ENCODE peak calls at places on chromosomes 11 and 22, in nine cellular contexts. One of them, this sample, is unnamed.

GRCh38 chr11:118913411-118914125 is 12.2 kb downstream of the BCL9L start:
- DNase-seq in tibial artery: no peak
- DNase-seq in left ventricle myocardium inferior: peak; percentile 29
- DNase-seq in PC-9: peak; percentile 60
- DNase-seq in cardiac muscle cell: no peak
- DNase-seq in esophagus squamous epithelium: no peak
- DNase-seq in MM.1S: no peak
- DNase-seq in right atrium auricular region: no peak
- DNase-seq in IMR-90: no peak
- DNase-seq in this sample: no peak

GRCh38 chr22:37068859-37069258 is 17.3 kb downstream of the KCTD17 start:
- DNase-seq in tibial artery: no peak
- DNase-seq in left ventricle myocardium inferior: no peak
- DNase-seq in PC-9: no peak
- DNase-seq in cardiac muscle cell: peak; percentile 34
- DNase-seq in esophagus squamous epithelium: no peak
- DNase-seq in MM.1S: no peak
- DNase-seq in right atrium auricular region: no peak
- DNase-seq in IMR-90: no peak
- DNase-seq in this sample: no peak

GRCh38 chr22:44092636-44093220 is 68.6 kb downstream of the PARVB start:
- DNase-seq in tibial artery: no peak
- DNase-seq in left ventricle myocardium inferior: no peak
- DNase-seq in PC-9: no peak
- DNase-seq in cardiac muscle cell: no peak
- DNase-seq in esophagus squamous epithelium: no peak
- DNase-seq in MM.1S: no peak
- DNase-seq in right atrium auricular region: no peak
- DNase-seq in IMR-90: no peak
- DNase-seq in this sample: no peak

GRCh38 chr11:128790200-128790599 is 76.9 kb downstream of the KCNJ1 start:
- DNase-seq in tibial artery: no peak
- DNase-seq in left ventricle myocardium inferior: peak; percentile 79
- DNase-seq in PC-9: no peak
- DNase-seq in cardiac muscle cell: peak; percentile 24
- DNase-seq in esophagus squamous epithelium: no peak
- DNase-seq in MM.1S: no peak
- DNase-seq in right atrium auricular region: peak; percentile 77
- DNase-seq in IMR-90: peak; percentile 70
- DNase-seq in this sample: no peak

GRCh38 chr11:78110830-78111229 is 28.6 kb downstream of the ALG8 start:
- DNase-seq in tibial artery: no peak
- DNase-seq in left ventricle myocardium inferior: no peak
- DNase-seq in PC-9: no peak
- DNase-seq in cardiac muscle cell: no peak
- DNase-seq in esophagus squamous epithelium: no peak
- DNase-seq in MM.1S: no peak
- DNase-seq in right atrium auricular region: no peak
- DNase-seq in IMR-90: peak; percentile 85
- DNase-seq in this sample: no peak

GRCh38 chr11:58575377-58576020 is at the start of gene LPXN:
- DNase-seq in tibial artery: no peak
- DNase-seq in left ventricle myocardium inferior: no peak
- DNase-seq in PC-9: no peak
- DNase-seq in cardiac muscle cell: no peak
- DNase-seq in esophagus squamous epithelium: no peak
- DNase-seq in MM.1S: peak; percentile 78
- DNase-seq in right atrium auricular region: no peak
- DNase-seq in IMR-90: peak; percentile 63
- DNase-seq in this sample: no peak

GRCh38 chr22:23163665-23164064 is 16.6 kb upstream of the BCR start:
- DNase-seq in tibial artery: no peak
- DNase-seq in left ventricle myocardium inferior: peak; percentile 50
- DNase-seq in PC-9: no peak
- DNase-seq in cardiac muscle cell: no peak
- DNase-seq in esophagus squamous epithelium: no peak
- DNase-seq in MM.1S: no peak
- DNase-seq in right atrium auricular region: no peak
- DNase-seq in IMR-90: no peak
- DNase-seq in this sample: no peak

GRCh38 chr22:50542416-50542927 is 3.2 kb upstream of the KLHDC7B start:
- DNase-seq in tibial artery: no peak
- DNase-seq in left ventricle myocardium inferior: no peak
- DNase-seq in PC-9: no peak
- DNase-seq in cardiac muscle cell: no peak
- DNase-seq in esophagus squamous epithelium: no peak
- DNase-seq in MM.1S: no peak
- DNase-seq in right atrium auricular region: no peak
- DNase-seq in IMR-90: no peak
- DNase-seq in this sample: no peak

GRCh38 chr22:48188211-48188845 is 1425.9 kb downstream of the TBC1D22A start:
- DNase-seq in tibial artery: no peak
- DNase-seq in left ventricle myocardium inferior: no peak
- DNase-seq in PC-9: no peak
- DNase-seq in cardiac muscle cell: no peak
- DNase-seq in esophagus squamous epithelium: no peak
- DNase-seq in MM.1S: no peak
- DNase-seq in right atrium auricular region: no peak
- DNase-seq in IMR-90: no peak
- DNase-seq in this sample: no peak

GRCh38 chr11:18699848-18700261 is 1.3 kb downstream of the TMEM86A start:
- DNase-seq in tibial artery: peak; percentile 74
- DNase-seq in left ventricle myocardium inferior: peak; percentile 32
- DNase-seq in PC-9: no peak
- DNase-seq in cardiac muscle cell: no peak
- DNase-seq in esophagus squamous epithelium: no peak
- DNase-seq in MM.1S: no peak
- DNase-seq in right atrium auricular region: no peak
- DNase-seq in IMR-90: no peak
- DNase-seq in this sample: no peak

GRCh38 chr11:45622283-45622682 is 43.1 kb downstream of the CHST1 start:
- DNase-seq in tibial artery: no peak
- DNase-seq in left ventricle myocardium inferior: no peak
- DNase-seq in PC-9: no peak
- DNase-seq in cardiac muscle cell: no peak
- DNase-seq in esophagus squamous epithelium: no peak
- DNase-seq in MM.1S: no peak
- DNase-seq in right atrium auricular region: no peak
- DNase-seq in IMR-90: no peak
- DNase-seq in this sample: no peak

GRCh38 chr11:45576461-45577215 is 88.8 kb downstream of the CHST1 start:
- DNase-seq in tibial artery: no peak
- DNase-seq in left ventricle myocardium inferior: no peak
- DNase-seq in PC-9: no peak
- DNase-seq in cardiac muscle cell: no peak
- DNase-seq in esophagus squamous epithelium: no peak
- DNase-seq in MM.1S: no peak
- DNase-seq in right atrium auricular region: no peak
- DNase-seq in IMR-90: no peak
- DNase-seq in this sample: no peak

GRCh38 chr11:9763301-9763700 is 99.4 kb downstream of the SWAP70 start:
- DNase-seq in tibial artery: no peak
- DNase-seq in left ventricle myocardium inferior: no peak
- DNase-seq in PC-9: no peak
- DNase-seq in cardiac muscle cell: no peak
- DNase-seq in esophagus squamous epithelium: no peak
- DNase-seq in MM.1S: no peak
- DNase-seq in right atrium auricular region: no peak
- DNase-seq in IMR-90: no peak
- DNase-seq in this sample: no peak

GRCh38 chr11:9760180-9760550 is 96.3 kb downstream of the SWAP70 start:
- DNase-seq in tibial artery: peak; percentile 97
- DNase-seq in left ventricle myocardium inferior: peak; percentile 95
- DNase-seq in PC-9: no peak
- DNase-seq in cardiac muscle cell: no peak
- DNase-seq in esophagus squamous epithelium: no peak
- DNase-seq in MM.1S: no peak
- DNase-seq in right atrium auricular region: peak; percentile 95
- DNase-seq in IMR-90: peak; percentile 95
- DNase-seq in this sample: no peak

GRCh38 chr11:9761441-9761945 is 97.6 kb downstream of the SWAP70 start:
- DNase-seq in tibial artery: no peak
- DNase-seq in left ventricle myocardium inferior: no peak
- DNase-seq in PC-9: no peak
- DNase-seq in cardiac muscle cell: no peak
- DNase-seq in esophagus squamous epithelium: no peak
- DNase-seq in MM.1S: no peak
- DNase-seq in right atrium auricular region: no peak
- DNase-seq in IMR-90: no peak
- DNase-seq in this sample: no peak

GRCh38 chr11:9759519-9760179 is 95.8 kb downstream of the SWAP70 start:
- DNase-seq in tibial artery: peak; percentile 99
- DNase-seq in left ventricle myocardium inferior: peak; percentile 83
- DNase-seq in PC-9: peak; percentile 94
- DNase-seq in cardiac muscle cell: no peak
- DNase-seq in esophagus squamous epithelium: peak; percentile 64
- DNase-seq in MM.1S: no peak
- DNase-seq in right atrium auricular region: peak; percentile 97
- DNase-seq in IMR-90: peak; percentile 100
- DNase-seq in this sample: peak; percentile 70

GRCh38 chr11:9762531-9762930 is 98.7 kb downstream of the SWAP70 start:
- DNase-seq in tibial artery: no peak
- DNase-seq in left ventricle myocardium inferior: no peak
- DNase-seq in PC-9: no peak
- DNase-seq in cardiac muscle cell: no peak
- DNase-seq in esophagus squamous epithelium: no peak
- DNase-seq in MM.1S: no peak
- DNase-seq in right atrium auricular region: no peak
- DNase-seq in IMR-90: no peak
- DNase-seq in this sample: no peak
- H3K4me1 ChIP-seq in tibial artery: peaks cover 51% of the 10 kb centered on the region
- H3K4me1 ChIP-seq in left ventricle myocardium inferior: peaks cover 63% of the 10 kb centered on the region
- H3K4me1 ChIP-seq in PC-9: peaks cover 19% of the 10 kb centered on the region
- H3K4me1 ChIP-seq in cardiac muscle cell: peaks cover 38% of the 10 kb centered on the region
- H3K4me1 ChIP-seq in esophagus squamous epithelium: peaks cover 39% of the 10 kb centered on the region
- H3K4me1 ChIP-seq in MM.1S: peaks cover 16% of the 10 kb centered on the region
- H3K4me1 ChIP-seq in right atrium auricular region: no peaks in the 10 kb centered on the region
- H3K4me1 ChIP-seq in IMR-90: peaks cover 54% of the 10 kb centered on the region
- H3K4me1 ChIP-seq in this sample: peaks cover 28% of the 10 kb centered on the region

DNA sequence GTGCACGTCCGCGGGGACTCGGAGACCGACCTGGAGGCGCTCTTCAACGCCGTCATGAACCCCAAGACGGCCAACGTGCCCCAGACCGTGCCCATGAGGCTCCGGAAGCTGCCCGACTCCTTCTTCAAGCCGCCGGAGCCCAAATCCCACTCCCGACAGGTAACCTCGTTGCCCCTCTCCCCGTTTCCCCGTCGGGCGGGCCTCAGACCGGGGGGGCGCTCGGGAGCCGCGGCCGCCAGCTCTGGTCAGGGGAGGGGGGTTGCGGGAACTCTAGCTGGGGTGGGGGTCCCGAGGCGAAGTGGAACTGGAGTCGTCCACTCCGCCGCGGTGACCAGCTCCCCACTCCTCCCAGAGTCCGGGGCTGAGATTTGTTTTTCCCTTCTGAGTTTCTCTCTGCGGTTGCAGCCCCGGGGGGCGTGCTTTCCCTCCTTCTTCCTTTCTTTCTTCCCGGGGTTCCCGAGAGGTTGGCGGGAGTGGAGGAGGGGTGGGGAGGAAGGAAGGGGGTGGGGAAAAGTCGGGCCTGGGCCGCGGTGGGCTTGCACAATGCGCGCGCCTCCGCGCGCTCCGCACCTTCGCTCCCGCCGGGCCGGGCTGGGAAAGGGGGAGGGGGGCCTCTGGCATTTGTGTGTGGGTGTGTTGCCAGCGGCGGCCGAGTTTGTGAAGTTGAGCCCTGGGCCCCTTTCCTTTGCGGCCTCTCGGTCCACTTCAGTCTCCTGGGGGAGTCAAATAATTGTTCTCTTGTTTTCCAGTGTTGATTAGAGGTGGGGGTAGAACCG is 952 bp downstream of the YAP1 start:
- DNase-seq in tibial artery: peak; percentile 85
- DNase-seq in left ventricle myocardium inferior: peak; percentile 73
- DNase-seq in PC-9: peak; percentile 70
- DNase-seq in cardiac muscle cell: peak; percentile 94
- DNase-seq in esophagus squamous epithelium: no peak
- DNase-seq in MM.1S: peak; percentile 34
- DNase-seq in right atrium auricular region: peak; percentile 76
- DNase-seq in IMR-90: peak; percentile 81
- DNase-seq in this sample: peak; percentile 99
- H3K27me3 ChIP-seq in tibial artery: no peaks in the 10 kb centered on the region
- H3K27me3 ChIP-seq in left ventricle myocardium inferior: no peaks in the 10 kb centered on the region
- H3K27me3 ChIP-seq in PC-9: no peaks in the 10 kb centered on the region
- H3K27me3 ChIP-seq in cardiac muscle cell: no peaks in the 10 kb centered on the region
- H3K27me3 ChIP-seq in esophagus squamous epithelium: no peaks in the 10 kb centered on the region
- H3K27me3 ChIP-seq in MM.1S: no peaks in the 10 kb centered on the region
- H3K27me3 ChIP-seq in right atrium auricular region: no peaks in the 10 kb centered on the region
- H3K27me3 ChIP-seq in IMR-90: no peaks in the 10 kb centered on the region
- H3K27me3 ChIP-seq in this sample: no peaks in the 10 kb centered on the region

GRCh38 chr11:47998345-47998732 is 18.0 kb downstream of the PTPRJ start:
- DNase-seq in tibial artery: peak; percentile 6
- DNase-seq in left ventricle myocardium inferior: no peak
- DNase-seq in PC-9: no peak
- DNase-seq in cardiac muscle cell: no peak
- DNase-seq in esophagus squamous epithelium: no peak
- DNase-seq in MM.1S: no peak
- DNase-seq in right atrium auricular region: no peak
- DNase-seq in IMR-90: no peak
- DNase-seq in this sample: no peak

GRCh38 chr11:47994417-47994816 is 14.1 kb downstream of the PTPRJ start:
- DNase-seq in tibial artery: no peak
- DNase-seq in left ventricle myocardium inferior: no peak
- DNase-seq in PC-9: no peak
- DNase-seq in cardiac muscle cell: no peak
- DNase-seq in esophagus squamous epithelium: no peak
- DNase-seq in MM.1S: no peak
- DNase-seq in right atrium auricular region: no peak
- DNase-seq in IMR-90: no peak
- DNase-seq in this sample: no peak

GRCh38 chr11:47998733-47999359 is 18.5 kb downstream of the PTPRJ start:
- DNase-seq in tibial artery: peak; percentile 55
- DNase-seq in left ventricle myocardium inferior: no peak
- DNase-seq in PC-9: no peak
- DNase-seq in cardiac muscle cell: no peak
- DNase-seq in esophagus squamous epithelium: no peak
- DNase-seq in MM.1S: no peak
- DNase-seq in right atrium auricular region: no peak
- DNase-seq in IMR-90: no peak
- DNase-seq in this sample: peak; percentile 85

GRCh38 chr11:47995318-47995717 is 15.0 kb downstream of the PTPRJ start:
- DNase-seq in tibial artery: peak; percentile 10
- DNase-seq in left ventricle myocardium inferior: no peak
- DNase-seq in PC-9: no peak
- DNase-seq in cardiac muscle cell: no peak
- DNase-seq in esophagus squamous epithelium: no peak
- DNase-seq in MM.1S: no peak
- DNase-seq in right atrium auricular region: no peak
- DNase-seq in IMR-90: no peak
- DNase-seq in this sample: no peak

GRCh38 chr11:47997063-47998053 is 17.0 kb downstream of the PTPRJ start:
- DNase-seq in tibial artery: peak; percentile 6
- DNase-seq in left ventricle myocardium inferior: no peak
- DNase-seq in PC-9: no peak
- DNase-seq in cardiac muscle cell: no peak
- DNase-seq in esophagus squamous epithelium: no peak
- DNase-seq in MM.1S: no peak
- DNase-seq in right atrium auricular region: no peak
- DNase-seq in IMR-90: no peak
- DNase-seq in this sample: no peak
- H3K4me1 ChIP-seq in tibial artery: peaks cover 6% of the 10 kb centered on the region
- H3K4me1 ChIP-seq in left ventricle myocardium inferior: peaks cover 17% of the 10 kb centered on the region
- H3K4me1 ChIP-seq in PC-9: peaks cover 16% of the 10 kb centered on the region
- H3K4me1 ChIP-seq in cardiac muscle cell: peaks cover 2% of the 10 kb centered on the region
- H3K4me1 ChIP-seq in esophagus squamous epithelium: no peaks in the 10 kb centered on the region
- H3K4me1 ChIP-seq in MM.1S: peaks cover 5% of the 10 kb centered on the region
- H3K4me1 ChIP-seq in right atrium auricular region: no peaks in the 10 kb centered on the region
- H3K4me1 ChIP-seq in IMR-90: peaks cover 14% of the 10 kb centered on the region
- H3K4me1 ChIP-seq in this sample: peaks cover 48% of the 10 kb centered on the region

GRCh38 chr11:133519560-133519959 is 12.7 kb downstream of the OPCML start:
- DNase-seq in tibial artery: no peak
- DNase-seq in left ventricle myocardium inferior: no peak
- DNase-seq in PC-9: no peak
- DNase-seq in cardiac muscle cell: peak; percentile 75
- DNase-seq in esophagus squamous epithelium: no peak
- DNase-seq in MM.1S: no peak
- DNase-seq in right atrium auricular region: no peak
- DNase-seq in IMR-90: no peak
- DNase-seq in this sample: no peak
- H3K27me3 ChIP-seq in tibial artery: no peaks in the 10 kb centered on the region
- H3K27me3 ChIP-seq in left ventricle myocardium inferior: no peaks in the 10 kb centered on the region
- H3K27me3 ChIP-seq in PC-9: peaks cover 41% of the 10 kb centered on the region
- H3K27me3 ChIP-seq in cardiac muscle cell: no peaks in the 10 kb centered on the region
- H3K27me3 ChIP-seq in esophagus squamous epithelium: no peaks in the 10 kb centered on the region
- H3K27me3 ChIP-seq in MM.1S: no peaks in the 10 kb centered on the region
- H3K27me3 ChIP-seq in right atrium auricular region: no peaks in the 10 kb centered on the region
- H3K27me3 ChIP-seq in IMR-90: no peaks in the 10 kb centered on the region
- H3K27me3 ChIP-seq in this sample: no peaks in the 10 kb centered on the region

This sample was measured in Caco-2.